ENCODE peak calls at places on chromosomes 6 and 20, in five cellular contexts. One of them, this sample, is unnamed.

GRCh38 chr6:38975621-38976049 is 72.9 kb upstream of the GLP1R start:
- DNase-seq in Panc1: no peak
- DNase-seq in breast epithelium: no peak
- DNase-seq in GM23338: no peak
- DNase-seq in HCT116: no peak
- DNase-seq in this sample: no peak

GRCh38 chr6:6588064-6588923 is at the start of gene LY86:
- DNase-seq in breast epithelium: no peak
- DNase-seq in Panc1: no peak
- DNase-seq in HCT116: no peak
- DNase-seq in GM23338: peak; percentile 6
- DNase-seq in this sample: peak; percentile 55

GRCh38 chr6:159693894-159694545 is 979 bp upstream of the SOD2 start:
- DNase-seq in HCT116: no peak
- DNase-seq in Panc1: no peak
- DNase-seq in breast epithelium: no peak
- DNase-seq in GM23338: peak; percentile 42
- DNase-seq in this sample: peak; percentile 69

GRCh38 chr6:71977860-71978259 is 91.5 kb downstream of the RIMS1 start:
- DNase-seq in Panc1: no peak
- DNase-seq in breast epithelium: no peak
- DNase-seq in GM23338: no peak
- DNase-seq in HCT116: no peak
- DNase-seq in this sample: peak; percentile 7

GRCh38 chr6:163438940-163439335 is 24.4 kb downstream of the QKI start:
- DNase-seq in GM23338: no peak
- DNase-seq in HCT116: no peak
- DNase-seq in Panc1: no peak
- DNase-seq in breast epithelium: peak; percentile 25
- DNase-seq in this sample: no peak

GRCh38 chr6:118565317-118565960 is 17.3 kb downstream of the PLN start:
- DNase-seq in HCT116: peak; percentile 18
- DNase-seq in breast epithelium: no peak
- DNase-seq in GM23338: peak; percentile 79
- DNase-seq in Panc1: peak; percentile 39
- DNase-seq in this sample: no peak

GRCh38 chr6:5752282-5752681 is 254.4 kb downstream of the NRN1 start:
- DNase-seq in HCT116: no peak
- DNase-seq in breast epithelium: no peak
- DNase-seq in GM23338: peak; percentile 60
- DNase-seq in Panc1: no peak
- DNase-seq in this sample: no peak

GRCh38 chr6:31087494-31088089 is 24.8 kb downstream of the C6orf15 start:
- DNase-seq in GM23338: peak; percentile 97
- DNase-seq in breast epithelium: peak; percentile 70
- DNase-seq in Panc1: no peak
- DNase-seq in HCT116: peak; percentile 72
- DNase-seq in this sample: peak; percentile 52

GRCh38 chr6:79045966-79046365 is 32.1 kb downstream of the PHIP start:
- DNase-seq in HCT116: no peak
- DNase-seq in breast epithelium: no peak
- DNase-seq in GM23338: no peak
- DNase-seq in Panc1: no peak
- DNase-seq in this sample: no peak

GRCh38 chr20:62174870-62175624 is 7.8 kb upstream of the MTG2 start:
- DNase-seq in HCT116: no peak
- DNase-seq in breast epithelium: no peak
- DNase-seq in GM23338: no peak
- DNase-seq in Panc1: no peak
- DNase-seq in this sample: no peak

GRCh38 chr6:89508755-89509563 is 76.0 kb downstream of the ANKRD6 start:
- DNase-seq in HCT116: no peak
- DNase-seq in Panc1: no peak
- DNase-seq in breast epithelium: no peak
- DNase-seq in GM23338: no peak
- DNase-seq in this sample: no peak

GRCh38 chr6:69729870-69730449 is 66.8 kb downstream of the LMBRD1 start:
- DNase-seq in Panc1: peak; percentile 4
- DNase-seq in GM23338: no peak
- DNase-seq in HCT116: no peak
- DNase-seq in breast epithelium: no peak
- DNase-seq in this sample: no peak

GRCh38 chr6:135002229-135002844 is 52.3 kb downstream of the HBS1L start:
- DNase-seq in Panc1: no peak
- DNase-seq in GM23338: peak; percentile 40
- DNase-seq in breast epithelium: no peak
- DNase-seq in HCT116: peak; percentile 4
- DNase-seq in this sample: no peak

GRCh38 chr6:125611573-125612399 is 137.6 kb upstream of the HEY2 start:
- DNase-seq in Panc1: no peak
- DNase-seq in GM23338: peak; percentile 65
- DNase-seq in HCT116: no peak
- DNase-seq in breast epithelium: no peak
- DNase-seq in this sample: no peak

GRCh38 chr20:24943731-24944130 is 5.3 kb upstream of the CST7 start:
- DNase-seq in HCT116: no peak
- DNase-seq in Panc1: no peak
- DNase-seq in GM23338: no peak
- DNase-seq in breast epithelium: no peak
- DNase-seq in this sample: no peak

GRCh38 chr6:135537782-135538301 is 40.3 kb upstream of the AHI1 start:
- DNase-seq in Panc1: no peak
- DNase-seq in GM23338: peak; percentile 53
- DNase-seq in HCT116: peak; percentile 34
- DNase-seq in breast epithelium: no peak
- DNase-seq in this sample: no peak

GRCh38 chr6:41675176-41675767 is 37.0 kb downstream of the MDFI start:
- DNase-seq in Panc1: no peak
- DNase-seq in GM23338: no peak
- DNase-seq in breast epithelium: no peak
- DNase-seq in HCT116: no peak
- DNase-seq in this sample: no peak

GRCh38 chr6:45713981-45714685 is 301.5 kb downstream of the CLIC5 start:
- DNase-seq in HCT116: no peak
- DNase-seq in breast epithelium: no peak
- DNase-seq in Panc1: no peak
- DNase-seq in GM23338: peak; percentile 20
- DNase-seq in this sample: no peak

GRCh38 chr6:137157601-137158000 is 15.8 kb downstream of the IL22RA2 start:
- DNase-seq in HCT116: no peak
- DNase-seq in Panc1: no peak
- DNase-seq in GM23338: no peak
- DNase-seq in breast epithelium: peak; percentile 53
- DNase-seq in this sample: no peak

GRCh38 chr6:134853111-134854055 is 96.5 kb downstream of the ALDH8A1 start:
- DNase-seq in HCT116: peak; percentile 82
- DNase-seq in breast epithelium: no peak
- DNase-seq in Panc1: peak; percentile 35
- DNase-seq in GM23338: no peak
- DNase-seq in this sample: no peak

GRCh38 chr20:45926731-45927070 is 7.8 kb upstream of the PCIF1 start:
- DNase-seq in GM23338: no peak
- DNase-seq in HCT116: no peak
- DNase-seq in breast epithelium: no peak
- DNase-seq in Panc1: no peak
- DNase-seq in this sample: no peak

GRCh38 chr6:24683297-24684296 is 16.7 kb downstream of the ACOT13 start:
- DNase-seq in Panc1: no peak
- DNase-seq in GM23338: peak; percentile 74
- DNase-seq in breast epithelium: no peak
- DNase-seq in HCT116: no peak
- DNase-seq in this sample: no peak

GRCh38 chr6:36121752-36122494 is 8.4 kb upstream of the MAPK13 start:
- DNase-seq in breast epithelium: no peak
- DNase-seq in Panc1: no peak
- DNase-seq in HCT116: no peak
- DNase-seq in GM23338: no peak
- DNase-seq in this sample: no peak

GRCh38 chr6:149176971-149177667 is 140.4 kb upstream of the TAB2 start:
- DNase-seq in HCT116: no peak
- DNase-seq in breast epithelium: no peak
- DNase-seq in GM23338: no peak
- DNase-seq in Panc1: no peak
- DNase-seq in this sample: no peak

GRCh38 chr20:43722153-43722505 is 4.7 kb downstream of the GTSF1L start:
- DNase-seq in HCT116: no peak
- DNase-seq in GM23338: no peak
- DNase-seq in breast epithelium: no peak
- DNase-seq in Panc1: no peak
- DNase-seq in this sample: no peak

GRCh38 chr6:65786815-65787214 is 79.8 kb upstream of the EYS start:
- DNase-seq in Panc1: no peak
- DNase-seq in HCT116: no peak
- DNase-seq in breast epithelium: no peak
- DNase-seq in GM23338: no peak
- DNase-seq in this sample: no peak

DNA sequence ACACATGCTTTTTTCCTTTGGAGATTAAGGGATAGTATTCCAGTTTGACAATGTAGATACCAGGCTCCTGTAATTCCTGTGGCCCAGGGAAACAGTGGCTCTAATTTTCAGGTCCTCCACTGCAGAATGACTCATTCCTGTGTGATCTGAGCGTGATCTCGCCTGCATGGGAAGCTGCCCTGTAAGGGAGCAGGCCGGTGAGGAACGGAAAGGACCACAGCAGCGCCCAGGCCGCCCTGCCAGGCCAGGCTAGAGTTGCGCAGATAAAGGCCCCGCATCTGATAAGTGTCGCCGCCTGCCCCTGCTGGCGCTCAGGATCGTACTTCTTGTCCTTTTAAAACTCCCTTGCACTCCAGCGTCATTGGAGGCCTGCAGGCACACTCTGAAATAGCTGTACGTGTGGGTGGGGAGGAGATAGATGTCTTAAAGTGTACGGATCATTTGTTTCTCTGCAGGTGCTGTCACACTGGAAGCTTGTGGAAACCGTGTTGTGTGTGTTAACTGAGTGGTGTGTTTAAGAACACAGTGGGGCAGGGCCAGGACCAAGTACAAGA is 60.7 kb downstream of the SYNJ2 start:
- DNase-seq in breast epithelium: no peak
- DNase-seq in GM23338: no peak
- DNase-seq in Panc1: no peak
- DNase-seq in HCT116: peak; percentile 69
- DNase-seq in this sample: no peak
- TF ChIP-seq POLR2AphosphoS5 in breast epithelium: peak; percentile 45
- TF ChIP-seq POLR2AphosphoS5 in GM23338: no peak
- TF ChIP-seq POLR2AphosphoS5 in Panc1: no peak
- TF ChIP-seq POLR2AphosphoS5 in HCT116: peak; percentile 35
- TF ChIP-seq POLR2AphosphoS5 in this sample: no peak

DNA sequence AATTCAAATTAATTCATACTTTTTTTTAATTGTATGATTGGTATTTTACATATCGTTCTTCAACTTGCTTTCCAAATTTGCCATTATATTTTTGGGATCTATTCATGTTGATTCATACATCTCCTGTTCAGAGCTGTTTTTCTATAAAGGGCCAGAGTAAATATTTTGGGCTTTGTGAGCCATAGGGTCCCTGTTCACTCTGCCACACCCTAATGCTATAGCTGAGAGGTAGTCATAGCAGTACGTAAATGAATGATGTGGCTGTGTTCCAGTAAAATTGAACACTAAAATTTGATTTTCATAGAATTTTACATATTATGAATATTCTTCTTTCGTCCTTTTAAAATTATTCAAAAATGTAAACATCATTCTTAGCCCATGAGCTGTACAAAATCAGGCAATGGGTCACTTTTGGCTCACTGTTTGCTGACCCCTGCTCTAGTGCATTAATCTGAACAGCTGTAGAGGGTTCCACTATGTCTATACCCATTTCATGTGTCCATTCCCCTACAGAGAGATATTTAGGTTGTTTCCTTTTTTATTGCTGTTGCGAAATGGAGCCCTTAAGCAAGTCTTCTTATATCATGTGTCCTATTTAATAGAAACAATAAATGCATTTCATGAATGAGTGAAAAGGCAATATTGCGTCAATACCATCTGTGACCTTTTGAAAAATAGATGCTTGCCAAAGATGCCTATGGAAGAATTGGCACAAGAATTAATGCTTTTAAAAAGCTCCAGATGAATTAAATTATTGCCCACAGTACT is 136.4 kb upstream of the SALL4 start:
- DNase-seq in Panc1: no peak
- DNase-seq in GM23338: no peak
- DNase-seq in HCT116: no peak
- DNase-seq in breast epithelium: no peak
- DNase-seq in this sample: no peak
- TF ChIP-seq POLR2AphosphoS5 in Panc1: no peak
- TF ChIP-seq POLR2AphosphoS5 in GM23338: no peak
- TF ChIP-seq POLR2AphosphoS5 in HCT116: no peak
- TF ChIP-seq POLR2AphosphoS5 in breast epithelium: no peak
- TF ChIP-seq POLR2AphosphoS5 in this sample: no peak

DNA sequence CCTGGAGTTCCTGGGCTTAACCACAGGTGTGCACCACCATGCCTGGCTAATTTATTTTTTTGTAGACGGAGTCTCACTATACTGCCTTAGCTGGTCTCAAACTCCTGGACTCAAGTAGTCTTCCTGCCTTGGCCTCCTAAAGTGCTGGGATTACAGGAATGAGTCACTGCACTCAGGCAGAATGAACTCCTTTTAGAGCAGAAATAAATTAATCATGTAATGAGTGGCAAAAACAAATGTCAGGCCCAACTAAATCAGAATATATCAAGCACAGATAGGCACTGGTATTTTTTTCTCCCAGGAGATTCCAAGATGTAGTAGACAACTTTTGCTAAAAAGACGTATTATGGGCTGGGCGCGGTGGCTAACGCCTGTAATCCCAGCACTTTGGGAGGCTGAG is 2.6 kb downstream of the RPS10 start:
- DNase-seq in breast epithelium: no peak
- DNase-seq in GM23338: no peak
- DNase-seq in Panc1: no peak
- DNase-seq in HCT116: no peak
- DNase-seq in this sample: no peak
- TF ChIP-seq POLR2AphosphoS5 in breast epithelium: no peak
- TF ChIP-seq POLR2AphosphoS5 in GM23338: no peak
- TF ChIP-seq POLR2AphosphoS5 in Panc1: no peak
- TF ChIP-seq POLR2AphosphoS5 in HCT116: no peak
- TF ChIP-seq POLR2AphosphoS5 in this sample: no peak

DNA sequence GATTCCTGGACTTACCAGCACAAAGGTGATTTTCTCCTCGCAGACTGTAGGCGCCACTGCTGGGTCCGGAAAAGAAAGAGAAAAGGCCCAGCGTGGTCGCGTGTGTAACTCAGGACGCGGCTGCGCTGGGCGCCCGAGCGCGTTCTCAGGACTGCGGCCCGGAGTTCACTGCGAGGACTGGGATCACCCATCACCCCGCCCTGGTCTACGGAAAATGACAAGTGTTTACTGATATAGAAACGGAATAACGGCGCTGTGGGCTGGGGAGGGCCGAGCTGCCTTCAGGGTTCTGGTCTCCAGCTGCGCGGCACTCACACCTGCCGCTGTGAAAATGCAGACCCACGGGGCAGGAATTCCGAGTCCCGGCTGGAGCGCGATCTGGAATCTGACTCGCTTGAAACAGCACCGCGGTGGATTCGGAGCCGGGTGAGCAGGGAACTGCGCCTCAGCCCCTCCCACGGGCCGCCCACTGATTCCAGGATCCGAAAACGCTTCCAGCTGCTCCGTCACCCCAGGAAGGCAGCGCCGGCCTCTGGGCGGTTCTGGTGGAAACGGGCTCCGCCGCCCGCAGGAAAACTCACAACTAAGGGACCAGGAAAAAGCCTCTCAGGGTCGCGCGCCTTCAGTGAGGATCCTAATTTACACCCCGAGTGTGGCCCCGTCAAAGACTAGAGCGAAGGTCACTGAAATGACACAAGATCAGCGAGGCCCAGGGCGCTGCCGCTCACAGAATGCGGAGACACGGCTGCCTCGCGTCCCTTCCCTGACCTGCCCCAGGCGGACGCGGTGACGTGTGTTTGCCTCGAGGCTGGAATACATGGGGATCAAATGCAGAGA is 34.5 kb downstream of the HLA-A start:
- DNase-seq in HCT116: peak; percentile 57
- DNase-seq in GM23338: peak; percentile 85
- DNase-seq in breast epithelium: peak; percentile 74
- DNase-seq in Panc1: no peak
- DNase-seq in this sample: peak; percentile 70
- TF ChIP-seq POLR2AphosphoS5 in HCT116: peak; percentile 69
- TF ChIP-seq POLR2AphosphoS5 in GM23338: no peak
- TF ChIP-seq POLR2AphosphoS5 in breast epithelium: peak; percentile 58
- TF ChIP-seq POLR2AphosphoS5 in Panc1: peak; percentile 17
- TF ChIP-seq POLR2AphosphoS5 in this sample: no peak

This sample was measured in HL-60.